ENCODE peak calls at places on chromosome 21, in nine cellular contexts. One of them, this sample, is unnamed.

GRCh38 chr21:26007911-26008579 is 162.5 kb downstream of the APP start:
- DNase-seq in Ammon's horn: peak
- DNase-seq in activated CD4-positive, alpha-beta T cell treated with anti-CD3 and anti-CD28 coated beads for 24 hours: no peak
- DNase-seq in fibroblast of pulmonary artery: no peak
- DNase-seq in dorsolateral prefrontal cortex: no peak
- DNase-seq in mesothelial cell of epicardium: no peak
- DNase-seq in germinal center: no peak
- DNase-seq in adipocyte: peak
- DNase-seq in heart left ventricle: no peak
- DNase-seq in this sample: no peak

GRCh38 chr21:46377789-46378188 is 53.8 kb downstream of the PCNT start:
- DNase-seq in adipocyte: no peak
- DNase-seq in mesothelial cell of epicardium: no peak
- DNase-seq in dorsolateral prefrontal cortex: no peak
- DNase-seq in germinal center: no peak
- DNase-seq in Ammon's horn: no peak
- DNase-seq in fibroblast of pulmonary artery: no peak
- DNase-seq in activated CD4-positive, alpha-beta T cell treated with anti-CD3 and anti-CD28 coated beads for 24 hours: no peak
- DNase-seq in heart left ventricle: no peak
- DNase-seq in this sample: no peak

GRCh38 chr21:38651570-38651969 is 153.3 kb upstream of the ERG start:
- DNase-seq in mesothelial cell of epicardium: no peak
- DNase-seq in fibroblast of pulmonary artery: no peak
- DNase-seq in adipocyte: no peak
- DNase-seq in heart left ventricle: no peak
- DNase-seq in Ammon's horn: no peak
- DNase-seq in dorsolateral prefrontal cortex: no peak
- DNase-seq in activated CD4-positive, alpha-beta T cell treated with anti-CD3 and anti-CD28 coated beads for 24 hours: no peak
- DNase-seq in germinal center: no peak
- DNase-seq in this sample: no peak

GRCh38 chr21:32186843-32187242 is 92.0 kb downstream of the MIS18A start:
- DNase-seq in adipocyte: no peak
- DNase-seq in mesothelial cell of epicardium: no peak
- DNase-seq in germinal center: no peak
- DNase-seq in fibroblast of pulmonary artery: no peak
- DNase-seq in dorsolateral prefrontal cortex: no peak
- DNase-seq in Ammon's horn: no peak
- DNase-seq in heart left ventricle: no peak
- DNase-seq in activated CD4-positive, alpha-beta T cell treated with anti-CD3 and anti-CD28 coated beads for 24 hours: no peak
- DNase-seq in this sample: no peak

GRCh38 chr21:42461881-42462877 is 33.8 kb downstream of the RSPH1 start:
- DNase-seq in heart left ventricle: no peak
- DNase-seq in dorsolateral prefrontal cortex: no peak
- DNase-seq in mesothelial cell of epicardium: no peak
- DNase-seq in fibroblast of pulmonary artery: no peak
- DNase-seq in germinal center: peak
- DNase-seq in activated CD4-positive, alpha-beta T cell treated with anti-CD3 and anti-CD28 coated beads for 24 hours: no peak
- DNase-seq in Ammon's horn: no peak
- DNase-seq in adipocyte: no peak
- DNase-seq in this sample: no peak

GRCh38 chr21:31370281-31370892 is 26.3 kb upstream of the TIAM1 start:
- DNase-seq in heart left ventricle: no peak
- DNase-seq in dorsolateral prefrontal cortex: no peak
- DNase-seq in fibroblast of pulmonary artery: no peak
- DNase-seq in Ammon's horn: no peak
- DNase-seq in germinal center: no peak
- DNase-seq in activated CD4-positive, alpha-beta T cell treated with anti-CD3 and anti-CD28 coated beads for 24 hours: no peak
- DNase-seq in adipocyte: no peak
- DNase-seq in mesothelial cell of epicardium: no peak
- DNase-seq in this sample: no peak

GRCh38 chr21:10521091-10521598 is at the start of gene TPTE:
- DNase-seq in mesothelial cell of epicardium: no peak
- DNase-seq in adipocyte: no peak
- DNase-seq in activated CD4-positive, alpha-beta T cell treated with anti-CD3 and anti-CD28 coated beads for 24 hours: no peak
- DNase-seq in heart left ventricle: peak
- DNase-seq in germinal center: no peak
- DNase-seq in fibroblast of pulmonary artery: no peak
- DNase-seq in Ammon's horn: no peak
- DNase-seq in dorsolateral prefrontal cortex: no peak
- DNase-seq in this sample: no peak

GRCh38 chr21:16534408-16535099 is 804.8 kb downstream of the USP25 start:
- DNase-seq in germinal center: no peak
- DNase-seq in adipocyte: no peak
- DNase-seq in fibroblast of pulmonary artery: peak
- DNase-seq in dorsolateral prefrontal cortex: peak
- DNase-seq in Ammon's horn: peak
- DNase-seq in mesothelial cell of epicardium: no peak
- DNase-seq in activated CD4-positive, alpha-beta T cell treated with anti-CD3 and anti-CD28 coated beads for 24 hours: no peak
- DNase-seq in heart left ventricle: peak
- DNase-seq in this sample: no peak

GRCh38 chr21:42527127-42527488 is 13.5 kb downstream of the SLC37A1 start:
- DNase-seq in Ammon's horn: no peak
- DNase-seq in heart left ventricle: no peak
- DNase-seq in adipocyte: no peak
- DNase-seq in fibroblast of pulmonary artery: no peak
- DNase-seq in mesothelial cell of epicardium: no peak
- DNase-seq in dorsolateral prefrontal cortex: no peak
- DNase-seq in germinal center: no peak
- DNase-seq in activated CD4-positive, alpha-beta T cell treated with anti-CD3 and anti-CD28 coated beads for 24 hours: no peak
- DNase-seq in this sample: no peak

GRCh38 chr21:35933466-35933865 is 126.9 kb downstream of the SETD4 start:
- DNase-seq in germinal center: no peak
- DNase-seq in heart left ventricle: no peak
- DNase-seq in adipocyte: peak
- DNase-seq in activated CD4-positive, alpha-beta T cell treated with anti-CD3 and anti-CD28 coated beads for 24 hours: no peak
- DNase-seq in fibroblast of pulmonary artery: peak
- DNase-seq in dorsolateral prefrontal cortex: no peak
- DNase-seq in Ammon's horn: peak
- DNase-seq in mesothelial cell of epicardium: no peak
- DNase-seq in this sample: no peak

GRCh38 chr21:27425574-27425973 is 458.7 kb upstream of the ADAMTS5 start:
- DNase-seq in Ammon's horn: no peak
- DNase-seq in activated CD4-positive, alpha-beta T cell treated with anti-CD3 and anti-CD28 coated beads for 24 hours: no peak
- DNase-seq in mesothelial cell of epicardium: no peak
- DNase-seq in heart left ventricle: no peak
- DNase-seq in dorsolateral prefrontal cortex: no peak
- DNase-seq in adipocyte: peak
- DNase-seq in germinal center: no peak
- DNase-seq in fibroblast of pulmonary artery: peak
- DNase-seq in this sample: no peak

GRCh38 chr21:39186676-39187075 is 3.4 kb upstream of the PSMG1 start:
- DNase-seq in adipocyte: no peak
- DNase-seq in activated CD4-positive, alpha-beta T cell treated with anti-CD3 and anti-CD28 coated beads for 24 hours: no peak
- DNase-seq in germinal center: no peak
- DNase-seq in Ammon's horn: no peak
- DNase-seq in fibroblast of pulmonary artery: no peak
- DNase-seq in dorsolateral prefrontal cortex: no peak
- DNase-seq in heart left ventricle: no peak
- DNase-seq in mesothelial cell of epicardium: no peak
- DNase-seq in this sample: no peak

GRCh38 chr21:36079010-36079649 is 9.3 kb downstream of the CBR1 start:
- DNase-seq in dorsolateral prefrontal cortex: no peak
- DNase-seq in fibroblast of pulmonary artery: no peak
- DNase-seq in Ammon's horn: no peak
- DNase-seq in activated CD4-positive, alpha-beta T cell treated with anti-CD3 and anti-CD28 coated beads for 24 hours: no peak
- DNase-seq in mesothelial cell of epicardium: no peak
- DNase-seq in adipocyte: no peak
- DNase-seq in germinal center: no peak
- DNase-seq in heart left ventricle: no peak
- DNase-seq in this sample: no peak

GRCh38 chr21:36887983-36888382 is 78.5 kb downstream of the HLCS start:
- DNase-seq in mesothelial cell of epicardium: no peak
- DNase-seq in Ammon's horn: no peak
- DNase-seq in adipocyte: no peak
- DNase-seq in heart left ventricle: no peak
- DNase-seq in activated CD4-positive, alpha-beta T cell treated with anti-CD3 and anti-CD28 coated beads for 24 hours: no peak
- DNase-seq in germinal center: no peak
- DNase-seq in fibroblast of pulmonary artery: no peak
- DNase-seq in dorsolateral prefrontal cortex: no peak
- DNase-seq in this sample: no peak

GRCh38 chr21:26116456-26117011 is 54.0 kb downstream of the APP start:
- DNase-seq in Ammon's horn: no peak
- DNase-seq in dorsolateral prefrontal cortex: no peak
- DNase-seq in germinal center: no peak
- DNase-seq in heart left ventricle: no peak
- DNase-seq in activated CD4-positive, alpha-beta T cell treated with anti-CD3 and anti-CD28 coated beads for 24 hours: no peak
- DNase-seq in adipocyte: peak
- DNase-seq in mesothelial cell of epicardium: no peak
- DNase-seq in fibroblast of pulmonary artery: peak
- DNase-seq in this sample: no peak

This sample was measured in LoVo.